ENCODE peak calls at places on chromosomes 7 and 10, in nine cellular contexts. B is stimulated activated naive CD4-positive, alpha-beta T cell; O is ELR; Y is GM23248; X is skeletal muscle cell; M is cerebellum; F is substantia nigra; D is osteocyte; W is ovary. L is an unnamed sample.

GRCh38 chr10:117320050-117320665 is 55.1 kb downstream of the PDZD8 start:
- DNase-seq in B (peak), O (peak), Y (peak), X (no peak), M (peak), F (no peak), D (no peak), W (no peak), L (no peak)

GRCh38 chr10:27153855-27154198 is 357 bp downstream of the YME1L1 start:
- DNase-seq in B (no peak), O (peak), Y (peak), X (no peak), M (no peak), F (no peak), D (no peak), W (no peak), L (no peak)

GRCh38 chr10:79137404-79137803 is 68.6 kb downstream of the ZMIZ1 start:
- DNase-seq in B (no peak), O (peak), Y (no peak), X (no peak), M (no peak), F (no peak), D (no peak), W (no peak), L (no peak)

GRCh38 chr10:29517352-29517923 is 117.3 kb downstream of the SVIL start:
- DNase-seq in B (no peak), O (peak), Y (peak), X (no peak), M (no peak), F (no peak), D (no peak), W (peak), L (no peak)

GRCh38 chr7:159083001-159083697 is 61.5 kb downstream of the VIPR2 start:
- DNase-seq in B (no peak), O (no peak), Y (no peak), X (no peak), M (no peak), F (no peak), D (no peak), W (peak), L (no peak)

GRCh38 chr7:134031835-134032617 is 95.1 kb upstream of the LRGUK start:
- DNase-seq in B (no peak), O (peak), Y (no peak), X (peak), M (no peak), F (no peak), D (no peak), W (no peak), L (no peak)

GRCh38 chr10:133079836-133080682 is 7.7 kb upstream of the ADGRA1 start:
- DNase-seq in B (no peak), O (no peak), Y (peak), X (no peak), M (peak), F (no peak), D (no peak), W (no peak), L (no peak)

GRCh38 chr10:72694476-72695369 is 2.8 kb downstream of the MCU start:
- DNase-seq in B (no peak), O (peak), Y (peak), X (no peak), M (peak), F (no peak), D (no peak), W (no peak), L (peak)

GRCh38 chr7:1227071-1227804 is 5.4 kb upstream of the UNCX start:
- DNase-seq in B (no peak), O (no peak), Y (no peak), X (no peak), M (peak), F (no peak), D (no peak), W (no peak), L (no peak)

GRCh38 chr10:29102233-29102632 is 186.6 kb upstream of the LYZL1 start:
- DNase-seq in B (no peak), O (no peak), Y (no peak), X (no peak), M (no peak), F (no peak), D (no peak), W (no peak), L (no peak)

GRCh38 chr10:119364941-119365340 is 157.6 kb downstream of the GRK5 start:
- DNase-seq in B (no peak), O (no peak), Y (peak), X (no peak), M (no peak), F (no peak), D (no peak), W (no peak), L (no peak)

GRCh38 chr10:114301951-114302710 is 63.1 kb downstream of the VWA2 start:
- DNase-seq in B (no peak), O (no peak), Y (peak), X (no peak), M (peak), F (no peak), D (no peak), W (no peak), L (no peak)

GRCh38 chr10:8137726-8138125 is 83.2 kb downstream of the GATA3 start:
- DNase-seq in B (no peak), O (no peak), Y (no peak), X (no peak), M (no peak), F (no peak), D (no peak), W (no peak), L (no peak)

GRCh38 chr7:158856883-158857668 is 718 bp downstream of the DYNC2I1 start:
- DNase-seq in B (no peak), O (no peak), Y (no peak), X (no peak), M (no peak), F (no peak), D (no peak), W (no peak), L (no peak)

GRCh38 chr7:20744913-20745587 is 41.6 kb downstream of the SP8 start:
- DNase-seq in B (no peak), O (no peak), Y (no peak), X (no peak), M (no peak), F (no peak), D (no peak), W (no peak), L (no peak)

GRCh38 chr10:48472670-48473069 is 132.2 kb downstream of the ARHGAP22 start:
- DNase-seq in B (no peak), O (no peak), Y (no peak), X (no peak), M (no peak), F (no peak), D (no peak), W (no peak), L (no peak)

GRCh38 chr7:112205348-112206237 is 606 bp downstream of the DOCK4 start:
- DNase-seq in B (peak), O (peak), Y (peak), X (peak), M (peak), F (peak), D (peak), W (peak), L (peak)

GRCh38 chr10:91117496-91117895 is 103.0 kb upstream of the PCGF5 start:
- DNase-seq in B (no peak), O (no peak), Y (no peak), X (no peak), M (no peak), F (no peak), D (no peak), W (no peak), L (no peak)

GRCh38 chr7:38682602-38683001 is 51.4 kb upstream of the AMPH start:
- DNase-seq in B (no peak), O (no peak), Y (no peak), X (no peak), M (no peak), F (no peak), D (no peak), W (no peak), L (no peak)

GRCh38 chr10:49322371-49323170 is 23.6 kb downstream of the C10orf71 start:
- DNase-seq in B (no peak), O (no peak), Y (no peak), X (no peak), M (no peak), F (no peak), D (peak), W (no peak), L (no peak)

GRCh38 chr7:1643270-1644092 is 26.6 kb upstream of the ELFN1 start:
- DNase-seq in B (no peak), O (no peak), Y (no peak), X (no peak), M (no peak), F (no peak), D (no peak), W (no peak), L (no peak)

GRCh38 chr10:15123749-15124184 is 26.6 kb downstream of the RPP38 start:
- DNase-seq in B (no peak), O (peak), Y (peak), X (peak), M (no peak), F (no peak), D (no peak), W (no peak), L (no peak)

GRCh38 chr10:132124201-132124920 is 58.6 kb downstream of the JAKMIP3 start:
- DNase-seq in B (no peak), O (no peak), Y (no peak), X (no peak), M (no peak), F (no peak), D (no peak), W (no peak), L (no peak)

GRCh38 chr10:11180228-11180627 is 162.6 kb downstream of the CELF2 start:
- DNase-seq in B (peak), O (no peak), Y (no peak), X (no peak), M (no peak), F (no peak), D (peak), W (no peak), L (no peak)

GRCh38 chr7:50261593-50261992 is 42.9 kb upstream of the IKZF1 start:
- DNase-seq in B (no peak), O (no peak), Y (no peak), X (no peak), M (no peak), F (no peak), D (no peak), W (no peak), L (no peak)

GRCh38 chr10:30114871-30115270 is 55.5 kb upstream of the JCAD start:
- DNase-seq in B (no peak), O (no peak), Y (peak), X (no peak), M (no peak), F (no peak), D (no peak), W (peak), L (no peak)